ENCODE peak calls at places on chromosomes 4 and X, in seven cellular contexts. U is right cardiac atrium; W is CD4-positive, alpha-beta memory T cell; N is neural progenitor cell; Q is AG04450; I is HCT116; M is aorta. X is an unnamed sample. For H3K27me3, the result is how much of the 10 kb centered on the place peaks cover.

GRCh38 chr4:182089326-182089725 is 153.9 kb upstream of the TENM3 start:
- DNase-seq in W (no peak), I (peak), M (no peak), U (no peak), Q (no peak), N (peak), X (no peak)

GRCh38 chrX:107716045-107716684 is 59.4 kb downstream of the TSC22D3 start:
- DNase-seq in W (no peak), U (peak), I (no peak), N (peak), M (peak), Q (no peak), X (peak)

GRCh38 chr4:161320377-161320776 is 843.4 kb downstream of the FSTL5 start:
- DNase-seq in M (no peak), Q (no peak), U (no peak), W (no peak), I (peak), N (peak), X (no peak)

GRCh38 chrX:19678941-19679340 is 163.6 kb upstream of the MAP3K15 start:
- DNase-seq in W (peak), I (no peak), M (no peak), U (no peak), N (no peak), Q (no peak), X (no peak)

GRCh38 chr4:148054275-148054674 is 322.4 kb downstream of the ARHGAP10 start:
- DNase-seq in I (no peak), M (no peak), W (peak), Q (no peak), U (no peak), N (no peak), X (no peak)

GRCh38 chr4:71338846-71339593 is at the start of gene SLC4A4:
- DNase-seq in I (no peak), Q (peak), N (no peak), U (no peak), M (no peak), W (no peak), X (no peak)

GRCh38 chr4:31022702-31023101 is 302.5 kb downstream of the PCDH7 start:
- DNase-seq in U (no peak), Q (no peak), N (no peak), M (no peak), I (no peak), W (no peak), X (no peak)

GRCh38 chrX:22314211-22314610 is 41.5 kb downstream of the CBLL2 start:
- DNase-seq in Q (no peak), W (no peak), M (no peak), U (no peak), N (no peak), I (no peak), X (no peak)

GRCh38 chr4:113355550-113356371 is 306.3 kb downstream of the ANK2 start:
- DNase-seq in N (no peak), W (peak), Q (peak), U (peak), M (no peak), I (peak), X (no peak)

GRCh38 chr4:73725499-73725898 is 14.9 kb upstream of the CXCL8 start:
- DNase-seq in N (no peak), W (no peak), U (no peak), Q (no peak), I (no peak), M (no peak), X (no peak)

DNA sequence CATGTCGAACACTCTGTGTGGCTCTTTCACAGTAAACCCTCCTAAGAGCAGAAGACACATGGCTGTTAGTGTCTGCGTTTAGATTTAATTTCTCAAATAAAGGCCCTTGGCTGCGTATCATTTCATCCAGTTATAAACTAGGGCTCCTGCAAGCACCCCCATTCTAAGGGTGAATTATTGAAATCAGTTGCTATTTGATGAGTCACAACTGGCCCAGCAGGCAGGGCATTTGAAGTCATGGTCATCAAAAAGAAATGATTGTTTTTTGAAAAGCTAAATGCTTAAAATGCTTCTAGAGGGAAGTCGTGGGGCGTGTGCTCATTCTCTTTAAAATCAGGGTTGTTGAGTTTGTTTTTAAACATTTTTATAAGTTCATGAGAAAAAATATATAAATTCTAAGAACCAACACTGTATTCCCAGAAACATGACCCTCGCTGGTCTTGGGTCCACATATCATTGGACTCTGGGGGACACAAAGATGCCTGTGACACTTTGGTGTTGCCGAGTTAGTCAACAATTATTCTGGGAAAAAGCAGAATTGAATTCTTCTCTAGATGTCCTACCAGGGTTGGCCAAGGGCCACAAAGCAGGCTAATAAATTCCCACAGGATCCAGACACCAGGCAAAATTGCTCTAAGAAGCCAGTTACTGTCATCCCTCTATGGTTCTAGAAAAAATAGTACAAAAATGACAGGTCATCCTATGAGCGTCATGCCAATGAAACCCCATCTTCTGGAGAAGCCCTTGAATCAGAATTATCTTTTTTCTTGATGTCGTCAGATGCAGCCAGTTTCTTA is 99.5 kb upstream of the MYOZ2 start:
- DNase-seq in N (no peak), W (no peak), Q (no peak), I (no peak), M (no peak), U (no peak), X (no peak)
- H3K27ac ChIP-seq in N (no peak), W (no peak), Q (no peak), I (no peak), M (peak), U (peak), X (no peak)

GRCh38 chr4:15965325-15965724 is 2.4 kb upstream of the FGFBP2 start:
- DNase-seq in N (no peak), M (no peak), W (no peak), I (no peak), Q (no peak), U (no peak), X (no peak)
- H3K27me3 ChIP-seq in N (under half), M (under half), W (under half), I (under half), Q (under half), U (under half), X (under half)

GRCh38 chrX:30713061-30713525 is 59.9 kb downstream of the GK start:
- DNase-seq in U (peak), W (peak), I (peak), N (peak), M (no peak), Q (peak), X (peak)
- H3K27ac ChIP-seq in U (no peak), W (no peak), I (no peak), N (no peak), M (no peak), Q (no peak), X (no peak)

GRCh38 chrX:140505421-140506337 is 810 bp upstream of the SOX3 start:
- DNase-seq in W (no peak), I (no peak), N (peak), U (peak), M (peak), Q (no peak), X (no peak)
- H3K27me3 ChIP-seq in W (under half), I (under half), N (under half), U (under half), M (under half), Q (half or more), X (half or more)

GRCh38 chr4:146061610-146062324 is 113.8 kb upstream of the LSM6 start:
- DNase-seq in W (no peak), I (no peak), U (no peak), Q (no peak), N (no peak), M (no peak), X (no peak)
- H3K27ac ChIP-seq in W (no peak), I (no peak), U (no peak), Q (no peak), N (no peak), M (no peak), X (no peak)

DNA sequence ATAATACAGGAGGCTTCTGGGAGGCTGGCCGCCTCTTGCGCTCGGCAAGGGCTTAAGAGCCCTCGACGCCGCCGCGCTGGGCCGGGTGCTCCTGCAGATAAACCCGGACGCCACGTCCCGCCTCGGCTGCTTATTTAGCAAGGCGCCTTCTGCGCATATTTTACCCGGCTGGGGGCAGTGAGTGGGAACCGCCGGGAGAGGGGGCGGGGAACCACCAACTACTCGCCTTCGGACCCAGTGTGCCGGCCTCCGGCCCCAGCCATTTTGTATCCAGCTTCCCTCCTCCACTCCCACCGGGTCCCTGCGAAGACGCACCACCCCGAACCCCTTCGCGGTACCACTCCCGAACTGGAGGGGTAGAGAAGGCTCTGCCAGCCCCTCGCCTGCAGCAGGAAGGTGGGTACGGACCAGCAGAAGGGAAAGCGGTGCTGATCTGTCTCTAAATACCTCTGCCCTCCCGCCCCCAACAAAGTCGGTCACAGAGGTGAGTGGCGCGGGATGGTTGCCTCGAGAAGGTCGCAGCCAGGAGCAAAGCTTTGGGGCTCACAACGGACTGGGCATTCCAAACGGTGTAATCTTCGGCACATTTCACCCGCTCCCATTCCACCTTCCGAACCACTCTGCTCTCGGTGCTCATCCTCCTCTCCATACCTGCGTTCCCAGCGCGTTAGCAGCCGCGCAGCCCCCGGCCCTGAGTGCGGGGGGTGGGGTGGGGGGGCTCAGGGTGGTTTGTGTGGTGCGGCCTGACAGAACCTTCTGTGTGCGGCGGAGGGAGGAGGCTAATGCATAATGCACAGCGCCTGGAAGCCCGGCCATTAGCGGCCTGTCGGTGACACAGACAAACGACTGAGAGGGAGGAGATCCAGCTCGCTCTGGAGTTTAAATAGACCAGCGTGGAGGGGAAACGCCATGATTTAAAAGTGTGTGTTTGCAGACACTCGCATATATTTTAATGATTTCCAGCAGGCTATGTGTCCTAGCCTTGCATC is 4.9 kb upstream of the BCOR start:
- DNase-seq in I (no peak), U (no peak), N (peak), M (no peak), Q (no peak), W (no peak), X (no peak)
- H3K27me3 ChIP-seq in I (under half), U (under half), N (half or more), M (under half), Q (under half), W (under half), X (under half)

GRCh38 chr4:53931423-53932060 is 132.9 kb downstream of the CHIC2 start:
- DNase-seq in M (no peak), Q (no peak), N (no peak), I (no peak), U (no peak), W (no peak), X (no peak)
- H3K27ac ChIP-seq in M (no peak), Q (no peak), N (no peak), I (no peak), U (no peak), W (no peak), X (no peak)

GRCh38 chr4:118756958-118757357 is 71.8 kb downstream of the METTL14 start:
- DNase-seq in M (no peak), N (no peak), W (no peak), U (no peak), I (no peak), Q (no peak), X (no peak)
- H3K27me3 ChIP-seq in M (under half), N (under half), W (under half), U (under half), I (under half), Q (under half), X (under half)

DNA sequence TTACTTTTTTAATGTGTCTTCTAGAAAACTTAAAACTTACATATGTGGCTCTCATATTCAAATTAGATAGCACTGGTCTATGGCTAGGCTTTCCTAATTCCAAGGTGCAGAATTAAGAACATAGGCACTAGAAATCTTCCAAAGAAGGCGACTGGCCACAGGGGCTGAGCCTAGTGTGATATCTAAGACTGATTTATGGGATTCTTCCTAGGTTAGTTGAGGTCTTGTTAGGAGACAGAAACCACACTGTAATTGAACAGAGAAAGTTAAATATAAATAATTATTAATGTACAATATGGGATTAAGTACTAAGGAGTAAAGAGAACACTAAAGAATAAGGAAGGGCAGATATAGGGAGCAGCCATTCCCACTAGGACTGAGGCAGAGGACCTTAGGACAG is 48.3 kb downstream of the SNX25 start:
- DNase-seq in N (no peak), U (no peak), I (no peak), Q (no peak), W (no peak), M (no peak), X (no peak)
- H3K27ac ChIP-seq in N (no peak), U (no peak), I (no peak), Q (no peak), W (no peak), M (no peak), X (no peak)

GRCh38 chrX:139204576-139204902 is 326.0 kb upstream of the F9 start:
- DNase-seq in M (no peak), N (no peak), Q (no peak), U (no peak), W (no peak), I (no peak), X (peak)

GRCh38 chrX:139203681-139204575 is 326.6 kb upstream of the F9 start:
- DNase-seq in M (peak), I (no peak), N (peak), U (peak), Q (no peak), W (no peak), X (peak)

GRCh38 chrX:139202742-139203410 is 327.7 kb upstream of the F9 start:
- DNase-seq in U (peak), Q (no peak), N (peak), M (no peak), I (no peak), W (no peak), X (no peak)

GRCh38 chrX:139206914-139207313 is 323.6 kb upstream of the F9 start:
- DNase-seq in N (no peak), U (no peak), Q (no peak), I (no peak), W (no peak), M (no peak), X (no peak)

GRCh38 chrX:139204903-139205667 is 325.5 kb upstream of the F9 start:
- DNase-seq in M (peak), N (peak), W (no peak), Q (no peak), U (peak), I (no peak), X (peak)
- H3K27me3 ChIP-seq in M (under half), N (half or more), W (under half), Q (under half), U (under half), I (under half), X (under half)